ENCODE peak calls at places on chromosomes 16 and 17, in four cellular contexts. One of them, this sample, is unnamed.

GRCh38 chr16:4924593-4925378 is 12.2 kb downstream of the PPL start:
- DNase-seq in iPS DF 6.9: no peak
- DNase-seq in skeletal muscle cell: no peak
- DNase-seq in mesendoderm: peak; percentile 83
- DNase-seq in this sample: no peak

GRCh38 chr17:43823350-43824084 is 9.4 kb downstream of the MPP3 start:
- DNase-seq in iPS DF 6.9: no peak
- DNase-seq in skeletal muscle cell: no peak
- DNase-seq in mesendoderm: no peak
- DNase-seq in this sample: no peak

GRCh38 chr16:78098087-78098486 is 1.4 kb upstream of the WWOX start:
- DNase-seq in skeletal muscle cell: no peak
- DNase-seq in mesendoderm: no peak
- DNase-seq in iPS DF 6.9: no peak
- DNase-seq in this sample: no peak

GRCh38 chr17:34378664-34379101 is 15.7 kb upstream of the CCL1 start:
- DNase-seq in skeletal muscle cell: no peak
- DNase-seq in mesendoderm: no peak
- DNase-seq in iPS DF 6.9: no peak
- DNase-seq in this sample: no peak

GRCh38 chr17:7393613-7394451 is 493 bp downstream of the PLSCR3 start:
- DNase-seq in iPS DF 6.9: no peak
- DNase-seq in skeletal muscle cell: no peak
- DNase-seq in mesendoderm: peak; percentile 66
- DNase-seq in this sample: peak; percentile 15

GRCh38 chr16:85029981-85030381 is 2.4 kb downstream of the KIAA0513 start:
- DNase-seq in mesendoderm: no peak
- DNase-seq in skeletal muscle cell: no peak
- DNase-seq in iPS DF 6.9: no peak
- DNase-seq in this sample: no peak

GRCh38 chr16:77500286-77500598 is 65.4 kb upstream of the ADAMTS18 start:
- DNase-seq in iPS DF 6.9: no peak
- DNase-seq in mesendoderm: no peak
- DNase-seq in skeletal muscle cell: no peak
- DNase-seq in this sample: no peak

GRCh38 chr17:78716814-78717393 is 65.2 kb downstream of the CYTH1 start:
- DNase-seq in iPS DF 6.9: no peak
- DNase-seq in skeletal muscle cell: no peak
- DNase-seq in mesendoderm: no peak
- DNase-seq in this sample: peak; percentile 90

GRCh38 chr17:80718428-80718827 is 173.8 kb downstream of the RPTOR start:
- DNase-seq in skeletal muscle cell: no peak
- DNase-seq in mesendoderm: no peak
- DNase-seq in iPS DF 6.9: no peak
- DNase-seq in this sample: no peak

GRCh38 chr17:42472709-42473521 is 14.2 kb downstream of the ATP6V0A1 start:
- DNase-seq in iPS DF 6.9: no peak
- DNase-seq in mesendoderm: peak; percentile 62
- DNase-seq in skeletal muscle cell: peak; percentile 83
- DNase-seq in this sample: no peak

GRCh38 chr16:57810197-57811024 is 8.1 kb upstream of the KIFC3 start:
- DNase-seq in skeletal muscle cell: peak; percentile 36
- DNase-seq in iPS DF 6.9: no peak
- DNase-seq in mesendoderm: peak; percentile 98
- DNase-seq in this sample: peak; percentile 76

GRCh38 chr17:82320956-82321927 is 3.8 kb upstream of the CD7 start:
- DNase-seq in mesendoderm: peak; percentile 14
- DNase-seq in iPS DF 6.9: no peak
- DNase-seq in skeletal muscle cell: no peak
- DNase-seq in this sample: no peak

GRCh38 chr16:25011891-25012499 is 3.2 kb downstream of the ARHGAP17 start:
- DNase-seq in mesendoderm: no peak
- DNase-seq in iPS DF 6.9: no peak
- DNase-seq in skeletal muscle cell: no peak
- DNase-seq in this sample: no peak

GRCh38 chr17:72266099-72266852 is 145.5 kb downstream of the SOX9 start:
- DNase-seq in skeletal muscle cell: no peak
- DNase-seq in mesendoderm: no peak
- DNase-seq in iPS DF 6.9: no peak
- DNase-seq in this sample: no peak

GRCh38 chr17:7479389-7480192 is at the start of gene ZBTB4:
- DNase-seq in mesendoderm: peak; percentile 70
- DNase-seq in skeletal muscle cell: no peak
- DNase-seq in iPS DF 6.9: no peak
- DNase-seq in this sample: peak; percentile 32

GRCh38 chr16:4733747-4734062 is 366 bp downstream of the ANKS3 start:
- DNase-seq in skeletal muscle cell: no peak
- DNase-seq in iPS DF 6.9: no peak
- DNase-seq in mesendoderm: no peak
- DNase-seq in this sample: no peak

GRCh38 chr17:81252336-81253329 is 13.5 kb downstream of the NDUFAF8 start:
- DNase-seq in mesendoderm: no peak
- DNase-seq in skeletal muscle cell: no peak
- DNase-seq in iPS DF 6.9: no peak
- DNase-seq in this sample: no peak

GRCh38 chr16:2364638-2365210 is 24.2 kb upstream of the ABCA3 start:
- DNase-seq in skeletal muscle cell: no peak
- DNase-seq in iPS DF 6.9: no peak
- DNase-seq in mesendoderm: peak; percentile 30
- DNase-seq in this sample: no peak

GRCh38 chr17:4442582-4442981 is 8.8 kb downstream of the SPNS3 start:
- DNase-seq in iPS DF 6.9: no peak
- DNase-seq in skeletal muscle cell: no peak
- DNase-seq in mesendoderm: no peak
- DNase-seq in this sample: no peak

GRCh38 chr17:50546701-50547034 is 306 bp upstream of the SPATA20 start:
- DNase-seq in mesendoderm: no peak
- DNase-seq in skeletal muscle cell: no peak
- DNase-seq in iPS DF 6.9: no peak
- DNase-seq in this sample: no peak

GRCh38 chr17:71189493-71189831 is 931.4 kb upstream of the SOX9 start:
- DNase-seq in mesendoderm: no peak
- DNase-seq in iPS DF 6.9: no peak
- DNase-seq in skeletal muscle cell: no peak
- DNase-seq in this sample: no peak

GRCh38 chr16:66652661-66653060 is 43.9 kb downstream of the CMTM4 start:
- DNase-seq in skeletal muscle cell: no peak
- DNase-seq in mesendoderm: no peak
- DNase-seq in iPS DF 6.9: no peak
- DNase-seq in this sample: no peak

GRCh38 chr16:77112701-77113100 is 78.3 kb upstream of the MON1B start:
- DNase-seq in iPS DF 6.9: no peak
- DNase-seq in mesendoderm: no peak
- DNase-seq in skeletal muscle cell: no peak
- DNase-seq in this sample: no peak

GRCh38 chr16:50699345-50700159 is 6.1 kb downstream of the NOD2 start:
- DNase-seq in skeletal muscle cell: no peak
- DNase-seq in mesendoderm: peak; percentile 35
- DNase-seq in iPS DF 6.9: no peak
- DNase-seq in this sample: peak; percentile 84

GRCh38 chr16:74451951-74452758 is 30.9 kb upstream of the CLEC18B start:
- DNase-seq in skeletal muscle cell: no peak
- DNase-seq in mesendoderm: no peak
- DNase-seq in iPS DF 6.9: no peak
- DNase-seq in this sample: no peak

GRCh38 chr17:29273924-29274323 is 20.0 kb downstream of the NUFIP2 start:
- DNase-seq in mesendoderm: peak; percentile 37
- DNase-seq in skeletal muscle cell: no peak
- DNase-seq in iPS DF 6.9: no peak
- DNase-seq in this sample: no peak

GRCh38 chr17:63376949-63377348 is 69.2 kb downstream of the CYB561 start:
- DNase-seq in skeletal muscle cell: no peak
- DNase-seq in mesendoderm: no peak
- DNase-seq in iPS DF 6.9: no peak
- DNase-seq in this sample: no peak

GRCh38 chr16:81179219-81179618 is 59.3 kb upstream of the BCO1 start:
- DNase-seq in mesendoderm: no peak
- DNase-seq in skeletal muscle cell: no peak
- DNase-seq in iPS DF 6.9: no peak
- DNase-seq in this sample: no peak

GRCh38 chr17:50173335-50173941 is 7.6 kb downstream of the SGCA start:
- DNase-seq in iPS DF 6.9: no peak
- DNase-seq in skeletal muscle cell: no peak
- DNase-seq in mesendoderm: peak; percentile 90
- DNase-seq in this sample: no peak

GRCh38 chr17:60315650-60316049 is 76.3 kb downstream of the USP32 start:
- DNase-seq in iPS DF 6.9: no peak
- DNase-seq in skeletal muscle cell: no peak
- DNase-seq in mesendoderm: no peak
- DNase-seq in this sample: no peak

DNA sequence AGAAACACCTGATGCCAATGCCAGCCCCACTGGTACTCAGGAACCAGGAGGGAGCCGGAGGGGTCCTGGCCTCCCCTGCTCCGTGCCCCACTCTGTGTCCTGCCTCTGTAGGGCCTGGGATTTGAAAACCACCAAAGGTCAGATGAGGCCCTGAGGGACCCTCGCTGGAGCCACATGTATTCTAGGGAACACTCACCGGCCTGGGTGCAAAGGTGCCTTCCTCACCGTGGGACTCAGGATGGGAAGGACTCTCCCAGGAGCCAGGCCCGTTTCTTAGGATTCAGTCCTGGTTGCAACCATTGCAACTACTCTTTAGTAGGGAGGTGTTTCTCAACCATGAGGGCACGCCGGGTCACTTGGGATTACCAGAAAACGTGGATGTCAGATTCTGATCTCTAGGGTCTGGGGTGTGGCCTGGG is 74.6 kb downstream of the N4BP1 start:
- DNase-seq in iPS DF 6.9: no peak
- DNase-seq in skeletal muscle cell: no peak
- DNase-seq in mesendoderm: no peak
- DNase-seq in this sample: no peak
- H3K4me3 ChIP-seq in iPS DF 6.9: no peak overlapping the region
- H3K4me3 ChIP-seq in skeletal muscle cell: no peak overlapping the region
- H3K4me3 ChIP-seq in mesendoderm: no peak overlapping the region
- H3K4me3 ChIP-seq in this sample: no peak overlapping the region

DNA sequence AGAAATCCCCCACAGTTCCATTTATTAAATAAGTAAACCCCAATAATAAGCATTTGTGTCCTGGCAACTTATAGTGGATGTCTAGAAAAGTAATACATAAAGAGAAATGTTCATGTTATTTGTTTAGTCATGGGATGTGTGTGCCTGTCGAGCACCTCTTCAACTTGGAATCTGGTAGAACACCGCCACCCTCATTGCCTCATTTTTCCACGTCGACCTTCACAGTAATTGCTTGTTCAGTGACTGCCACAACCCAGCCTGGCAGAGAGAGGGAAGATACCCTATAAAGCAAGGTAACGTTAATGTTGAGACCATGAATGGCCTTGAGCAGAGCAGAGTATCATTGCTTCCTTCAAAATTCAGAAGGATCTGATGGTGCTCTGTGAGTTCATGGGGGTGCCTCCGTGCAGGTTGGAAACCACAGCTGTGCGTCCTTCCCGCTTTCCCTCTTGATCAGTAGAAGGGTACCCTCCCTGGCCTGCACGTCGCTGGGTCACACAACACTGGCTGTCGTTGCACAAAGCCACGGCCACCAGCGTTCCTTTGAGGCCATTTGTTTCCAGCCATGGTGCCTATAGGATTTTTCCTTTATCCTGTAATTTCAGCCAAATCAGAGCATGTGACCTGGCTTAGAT is 3.7 kb upstream of the DNASE1 start:
- DNase-seq in iPS DF 6.9: no peak
- DNase-seq in mesendoderm: no peak
- DNase-seq in skeletal muscle cell: no peak
- DNase-seq in this sample: no peak
- H3K4me3 ChIP-seq in iPS DF 6.9: no peak overlapping the region
- H3K4me3 ChIP-seq in mesendoderm: no peak overlapping the region
- H3K4me3 ChIP-seq in skeletal muscle cell: no peak overlapping the region
- H3K4me3 ChIP-seq in this sample: no peak overlapping the region

GRCh38 chr16:88131966-88132365 is 180.7 kb downstream of the BANP start:
- DNase-seq in skeletal muscle cell: no peak
- DNase-seq in mesendoderm: no peak
- DNase-seq in iPS DF 6.9: no peak
- DNase-seq in this sample: no peak
- H3K4me3 ChIP-seq in skeletal muscle cell: no peak overlapping the region
- H3K4me3 ChIP-seq in mesendoderm: no peak overlapping the region
- H3K4me3 ChIP-seq in iPS DF 6.9: no peak overlapping the region
- H3K4me3 ChIP-seq in this sample: no peak overlapping the region

DNA sequence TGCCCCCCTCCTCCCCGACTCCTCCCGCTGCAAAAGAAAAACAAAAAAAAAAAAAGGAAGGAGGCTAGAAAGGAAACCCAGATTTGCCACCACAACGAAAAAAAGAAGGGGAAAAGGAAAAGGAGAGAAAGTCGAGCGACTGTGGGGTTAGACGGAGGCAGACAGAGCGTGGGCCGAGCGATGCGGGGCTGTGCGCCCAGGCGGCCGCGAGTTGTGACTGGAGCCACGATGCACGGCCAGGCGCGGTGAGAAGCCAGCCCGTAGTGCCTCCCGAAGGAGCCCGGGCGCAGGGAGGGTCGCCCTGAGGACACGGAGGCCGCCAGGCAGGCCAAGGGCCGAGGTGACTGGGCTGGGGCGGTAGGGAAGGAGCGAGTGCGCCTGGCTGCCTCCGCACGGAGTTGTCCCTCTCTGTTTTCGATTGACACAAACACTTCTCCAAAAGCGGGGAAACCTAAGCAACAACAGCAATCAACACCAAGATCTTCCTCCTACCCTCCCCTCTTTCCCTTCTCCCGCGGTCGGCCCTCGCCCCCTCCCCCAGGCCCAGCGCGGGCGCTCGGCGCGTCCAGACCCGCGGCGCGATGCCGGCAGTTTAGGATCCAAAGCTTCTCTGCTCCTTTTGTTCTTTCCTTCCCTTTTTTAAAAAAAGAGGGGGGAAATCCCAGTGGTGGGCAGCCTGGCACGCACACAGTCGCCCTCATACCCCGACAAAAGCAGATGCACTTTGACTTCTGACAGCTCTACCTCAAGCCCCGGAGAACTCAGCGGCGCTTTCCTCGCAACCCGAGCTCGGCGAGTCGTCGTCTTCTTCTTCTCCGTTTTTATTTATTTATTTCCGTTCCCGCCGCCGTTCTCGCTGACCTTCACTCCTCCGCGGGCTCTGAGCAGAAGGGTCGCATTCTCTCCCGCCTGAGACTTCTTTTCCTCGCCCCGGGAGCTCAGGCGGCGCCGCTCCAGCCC is at the start of gene LHX1:
- DNase-seq in iPS DF 6.9: no peak
- DNase-seq in mesendoderm: no peak
- DNase-seq in skeletal muscle cell: no peak
- DNase-seq in this sample: no peak
- H3K4me3 ChIP-seq in iPS DF 6.9: peak within 1 kb of the TSS; percentile 38
- H3K4me3 ChIP-seq in mesendoderm: peak within 1 kb of the TSS; percentile 84
- H3K4me3 ChIP-seq in skeletal muscle cell: no peak within 1 kb of the TSS
- H3K4me3 ChIP-seq in this sample: peak within 1 kb of the TSS; percentile 19